ENCODE peak calls at places on chromosomes 12 and 14, in seven cellular contexts. U is heart right ventricle; O is choroid plexus epithelial cell; A is activated effector memory CD4-positive, alpha-beta T cell treated with anti-CD3 and anti-CD28 coated beads, Interleukin-2, amount 50 U/mL, for 16 hours; Z is C1 segment of cervical spinal cord; G is left ventricle myocardium superior; P is midbrain. Y is an unnamed sample.

GRCh38 chr12:52946334-52946733 is 2.6 kb upstream of the KRT18 start:
- DNase-seq in U (no peak), O (peak; percentile 45), A (no peak), Z (no peak), G (no peak), P (no peak), Y (no peak)

GRCh38 chr14:104794641-104795467 is 694 bp downstream of the AKT1 start:
- DNase-seq in U (no peak), O (peak; percentile 38), A (peak; percentile 74), Z (no peak), G (peak; percentile 65), P (no peak), Y (no peak)

GRCh38 chr12:106211973-106212372 is 35.8 kb downstream of the CKAP4 start:
- DNase-seq in U (no peak), O (no peak), A (no peak), Z (no peak), G (no peak), P (no peak), Y (no peak)

GRCh38 chr14:95611293-95611880 is 74.8 kb upstream of the TCL1B start:
- DNase-seq in U (no peak), O (no peak), A (no peak), Z (no peak), G (no peak), P (no peak), Y (no peak)

GRCh38 chr12:29148065-29148957 is 767 bp upstream of the FAR2 start:
- DNase-seq in U (peak; percentile 27), O (peak; percentile 40), A (peak; percentile 69), Z (no peak), G (peak; percentile 51), P (no peak), Y (no peak)

GRCh38 chr12:71164877-71165197 is 7.0 kb upstream of the TSPAN8 start:
- DNase-seq in U (no peak), O (no peak), A (no peak), Z (no peak), G (no peak), P (no peak), Y (no peak)

GRCh38 chr12:14962180-14962579 is 779 bp upstream of the ARHGDIB start:
- DNase-seq in U (no peak), O (no peak), A (no peak), Z (no peak), G (no peak), P (no peak), Y (no peak)

GRCh38 chr12:58888131-58888783 is 32.0 kb downstream of the LRIG3 start:
- DNase-seq in U (peak; percentile 29), O (peak; percentile 86), A (no peak), Z (no peak), G (peak; percentile 59), P (peak; percentile 75), Y (peak; percentile 14)

GRCh38 chr14:55446127-55446736 is 5.8 kb upstream of the TBPL2 start:
- DNase-seq in U (no peak), O (peak; percentile 89), A (peak; percentile 72), Z (no peak), G (no peak), P (peak; percentile 77), Y (no peak)

GRCh38 chr12:116502989-116503496 is 56.1 kb upstream of the MAP1LC3B2 start:
- DNase-seq in U (no peak), O (no peak), A (no peak), Z (no peak), G (no peak), P (no peak), Y (no peak)

GRCh38 chr14:104700224-104700623 is 10.8 kb downstream of the INF2 start:
- DNase-seq in U (no peak), O (no peak), A (no peak), Z (no peak), G (no peak), P (no peak), Y (no peak)

GRCh38 chr14:64234877-64235651 is 59.1 kb downstream of the ESR2 start:
- DNase-seq in U (no peak), O (peak; percentile 76), A (no peak), Z (no peak), G (no peak), P (no peak), Y (no peak)

GRCh38 chr14:90760591-90761316 is 55.5 kb downstream of the TTC7B start:
- DNase-seq in U (no peak), O (peak; percentile 59), A (no peak), Z (no peak), G (no peak), P (no peak), Y (no peak)

GRCh38 chr14:99736600-99737371 is 52.7 kb downstream of the CYP46A1 start:
- DNase-seq in U (peak; percentile 57), O (no peak), A (no peak), Z (no peak), G (peak; percentile 61), P (no peak), Y (no peak)

GRCh38 chr12:56425188-56425587 is 24.0 kb downstream of the TIMELESS start:
- DNase-seq in U (no peak), O (no peak), A (no peak), Z (no peak), G (no peak), P (no peak), Y (no peak)

GRCh38 chr12:13124661-13125505 is 21.4 kb upstream of the GSG1 start:
- DNase-seq in U (no peak), O (peak; percentile 68), A (no peak), Z (no peak), G (no peak), P (no peak), Y (no peak)

GRCh38 chr14:50917449-50917848 is 26.8 kb downstream of the PYGL start:
- DNase-seq in U (no peak), O (no peak), A (no peak), Z (no peak), G (no peak), P (no peak), Y (no peak)

GRCh38 chr12:93370947-93371346 is 6.8 kb upstream of the NUDT4 start:
- DNase-seq in U (no peak), O (no peak), A (no peak), Z (no peak), G (no peak), P (no peak), Y (no peak)

GRCh38 chr14:43483415-43483814 is 1023.7 kb downstream of the FSCB start:
- DNase-seq in U (no peak), O (no peak), A (no peak), Z (no peak), G (no peak), P (no peak), Y (no peak)

GRCh38 chr12:119859241-119859640 is 17.9 kb downstream of the CIT start:
- DNase-seq in U (no peak), O (no peak), A (no peak), Z (no peak), G (no peak), P (no peak), Y (no peak)

GRCh38 chr14:69013943-69014782 is 35.1 kb upstream of the ACTN1 start:
- DNase-seq in U (peak; percentile 42), O (peak; percentile 66), A (peak; percentile 43), Z (no peak), G (peak; percentile 66), P (no peak), Y (no peak)

GRCh38 chr12:88448337-88448944 is 131.8 kb downstream of the KITLG start:
- DNase-seq in U (no peak), O (no peak), A (no peak), Z (no peak), G (no peak), P (no peak), Y (no peak)

GRCh38 chr14:75315143-75315542 is 36.5 kb downstream of the FOS start:
- DNase-seq in U (no peak), O (peak; percentile 83), A (no peak), Z (no peak), G (no peak), P (peak; percentile 57), Y (no peak)